ENCODE peak calls at places on chromosomes 1 and 21, in four cellular contexts. One of them, this sample, is unnamed.

GRCh38 chr1:97094257-97094972 is 372.8 kb downstream of the PTBP2 start:
- DNase-seq in choroid plexus epithelial cell: peak
- DNase-seq in IMR-90: peak
- DNase-seq in GF-D8: no peak
- DNase-seq in this sample: peak

GRCh38 chr1:11744287-11744686 is 8.4 kb downstream of the AGTRAP start:
- DNase-seq in choroid plexus epithelial cell: no peak
- DNase-seq in IMR-90: no peak
- DNase-seq in GF-D8: no peak
- DNase-seq in this sample: no peak

GRCh38 chr1:3221112-3222041 is 152.4 kb downstream of the PRDM16 start:
- DNase-seq in choroid plexus epithelial cell: no peak
- DNase-seq in IMR-90: no peak
- DNase-seq in GF-D8: no peak
- DNase-seq in this sample: no peak

GRCh38 chr1:223714849-223715709 is 2.7 kb downstream of the CAPN2 start:
- DNase-seq in choroid plexus epithelial cell: peak
- DNase-seq in GF-D8: peak
- DNase-seq in IMR-90: peak
- DNase-seq in this sample: peak

GRCh38 chr1:21278898-21279819 is 11.1 kb downstream of the ECE1 start:
- DNase-seq in GF-D8: no peak
- DNase-seq in choroid plexus epithelial cell: no peak
- DNase-seq in IMR-90: peak
- DNase-seq in this sample: peak

GRCh38 chr1:222592171-222592570 is 2.4 kb upstream of the TAF1A start:
- DNase-seq in GF-D8: no peak
- DNase-seq in choroid plexus epithelial cell: peak
- DNase-seq in IMR-90: peak
- DNase-seq in this sample: peak

GRCh38 chr21:46229133-46229922 is 754 bp upstream of the LSS start:
- DNase-seq in choroid plexus epithelial cell: no peak
- DNase-seq in GF-D8: no peak
- DNase-seq in IMR-90: no peak
- DNase-seq in this sample: peak

GRCh38 chr1:30847358-30847972 is 61.1 kb downstream of the SDC3 start:
- DNase-seq in choroid plexus epithelial cell: peak
- DNase-seq in IMR-90: peak
- DNase-seq in GF-D8: no peak
- DNase-seq in this sample: peak

GRCh38 chr1:90580176-90580575 is 136.9 kb downstream of the BARHL2 start:
- DNase-seq in IMR-90: no peak
- DNase-seq in GF-D8: no peak
- DNase-seq in choroid plexus epithelial cell: no peak
- DNase-seq in this sample: no peak

GRCh38 chr1:206769331-206769731 is 1.2 kb upstream of the IL19 start:
- DNase-seq in GF-D8: no peak
- DNase-seq in choroid plexus epithelial cell: no peak
- DNase-seq in IMR-90: no peak
- DNase-seq in this sample: no peak

GRCh38 chr1:50181027-50181663 is 72.4 kb downstream of the ELAVL4 start:
- DNase-seq in GF-D8: no peak
- DNase-seq in choroid plexus epithelial cell: peak
- DNase-seq in IMR-90: no peak
- DNase-seq in this sample: no peak

GRCh38 chr1:115714572-115715141 is 53.9 kb downstream of the CASQ2 start:
- DNase-seq in IMR-90: no peak
- DNase-seq in GF-D8: no peak
- DNase-seq in choroid plexus epithelial cell: no peak
- DNase-seq in this sample: no peak

GRCh38 chr1:85612704-85613361 is 32.3 kb downstream of the CCN1 start:
- DNase-seq in IMR-90: peak
- DNase-seq in choroid plexus epithelial cell: peak
- DNase-seq in GF-D8: no peak
- DNase-seq in this sample: peak

GRCh38 chr1:1068077-1068373 is 6.1 kb downstream of the RNF223 start:
- DNase-seq in IMR-90: no peak
- DNase-seq in GF-D8: no peak
- DNase-seq in choroid plexus epithelial cell: no peak
- DNase-seq in this sample: no peak

GRCh38 chr21:14533555-14534400 is 12.3 kb downstream of the SAMSN1 start:
- DNase-seq in GF-D8: no peak
- DNase-seq in IMR-90: no peak
- DNase-seq in choroid plexus epithelial cell: peak
- DNase-seq in this sample: peak

GRCh38 chr1:202586018-202586821 is 124.0 kb downstream of the SYT2 start:
- DNase-seq in GF-D8: no peak
- DNase-seq in IMR-90: peak
- DNase-seq in choroid plexus epithelial cell: peak
- DNase-seq in this sample: peak

GRCh38 chr1:172976222-172977041 is 74.3 kb downstream of the TNFSF18 start:
- DNase-seq in GF-D8: no peak
- DNase-seq in IMR-90: peak
- DNase-seq in choroid plexus epithelial cell: peak
- DNase-seq in this sample: peak

GRCh38 chr1:113758631-113759340 is 500 bp downstream of the PHTF1 start:
- DNase-seq in IMR-90: peak
- DNase-seq in choroid plexus epithelial cell: peak
- DNase-seq in GF-D8: peak
- DNase-seq in this sample: peak

GRCh38 chr1:237261198-237261597 is 219.2 kb downstream of the RYR2 start:
- DNase-seq in GF-D8: no peak
- DNase-seq in choroid plexus epithelial cell: no peak
- DNase-seq in IMR-90: no peak
- DNase-seq in this sample: no peak

GRCh38 chr1:81179239-81179638 is 621.5 kb upstream of the ADGRL2 start:
- DNase-seq in IMR-90: peak
- DNase-seq in choroid plexus epithelial cell: peak
- DNase-seq in GF-D8: no peak
- DNase-seq in this sample: peak

GRCh38 chr1:10507111-10507879 is 32.5 kb downstream of the PEX14 start:
- DNase-seq in IMR-90: peak
- DNase-seq in GF-D8: peak
- DNase-seq in choroid plexus epithelial cell: peak
- DNase-seq in this sample: peak

GRCh38 chr1:7747605-7748004 is 23.5 kb upstream of the VAMP3 start:
- DNase-seq in IMR-90: no peak
- DNase-seq in GF-D8: no peak
- DNase-seq in choroid plexus epithelial cell: no peak
- DNase-seq in this sample: no peak

GRCh38 chr1:154419620-154420020 is 14.5 kb downstream of the IL6R start:
- DNase-seq in GF-D8: peak
- DNase-seq in choroid plexus epithelial cell: peak
- DNase-seq in IMR-90: peak
- DNase-seq in this sample: peak

GRCh38 chr1:244347942-244348341 is 103.8 kb downstream of the ADSS2 start:
- DNase-seq in choroid plexus epithelial cell: peak
- DNase-seq in GF-D8: no peak
- DNase-seq in IMR-90: peak
- DNase-seq in this sample: peak

GRCh38 chr1:155184835-155185782 is 11.5 kb downstream of the TRIM46 start:
- DNase-seq in IMR-90: no peak
- DNase-seq in choroid plexus epithelial cell: no peak
- DNase-seq in GF-D8: peak
- DNase-seq in this sample: no peak